ENCODE peak calls at places on chromosome 22, in four cellular contexts. J is HEK293T, M is K562, K is HepG2. A is an unnamed sample.

GRCh38 chr22:20992056-20992442 is 9.9 kb downstream of the THAP7 start:
- DNase-seq in J (no peak), M (no peak), K (no peak), A (no peak)

GRCh38 chr22:37551981-37552380 is 8.3 kb upstream of the CDC42EP1 start:
- DNase-seq in J (no peak), M (no peak), K (no peak), A (no peak)

GRCh38 chr22:22196018-22196533 is 48.5 kb upstream of the VPREB1 start:
- DNase-seq in J (no peak), M (no peak), K (no peak), A (no peak)

GRCh38 chr22:37848587-37849088 is 581 bp upstream of the EIF3L start:
- DNase-seq in J (peak; percentile 47), M (peak; percentile 39), K (peak; percentile 53), A (no peak)

GRCh38 chr22:18970948-18971315 is 34.8 kb upstream of the PRODH start:
- DNase-seq in J (no peak), M (no peak), K (no peak), A (peak; percentile 32)

GRCh38 chr22:37747090-37747714 is 50.4 kb downstream of the TRIOBP start:
- DNase-seq in J (no peak), M (no peak), K (no peak), A (no peak)

GRCh38 chr22:19873138-19873959 is 18.7 kb upstream of the GNB1L start:
- DNase-seq in J (no peak), M (no peak), K (no peak), A (no peak)

GRCh38 chr22:38111941-38112355 is 1.5 kb upstream of the BAIAP2L2 start:
- DNase-seq in J (no peak), M (no peak), K (peak; percentile 39), A (no peak)

GRCh38 chr22:29003975-29004646 is 57.5 kb downstream of the C22orf31 start:
- DNase-seq in J (peak; percentile 53), M (no peak), K (peak; percentile 43), A (peak; percentile 35)

GRCh38 chr22:29755889-29756288 is 10.9 kb downstream of the ZMAT5 start:
- DNase-seq in J (no peak), M (no peak), K (no peak), A (no peak)

GRCh38 chr22:41696714-41697113 is 2.6 kb upstream of the MEI1 start:
- DNase-seq in J (no peak), M (no peak), K (no peak), A (no peak)

GRCh38 chr22:32337015-32337414 is 20.7 kb upstream of the RFPL3 start:
- DNase-seq in J (no peak), M (no peak), K (no peak), A (no peak)

GRCh38 chr22:21797444-21798221 is 62.0 kb upstream of the YPEL1 start:
- DNase-seq in J (no peak), M (no peak), K (no peak), A (no peak)

GRCh38 chr22:19576460-19577421 is 52.5 kb upstream of the CLDN5 start:
- DNase-seq in J (peak; percentile 58), M (peak; percentile 86), K (no peak), A (no peak)

GRCh38 chr22:45708145-45708544 is 36.5 kb downstream of the ATXN10 start:
- DNase-seq in J (no peak), M (no peak), K (no peak), A (no peak)

GRCh38 chr22:45709004-45709739 is 37.5 kb downstream of the ATXN10 start:
- DNase-seq in J (peak; percentile 17), M (no peak), K (peak; percentile 59), A (no peak)

GRCh38 chr22:45707605-45708004 is 36.0 kb downstream of the ATXN10 start:
- DNase-seq in J (no peak), M (no peak), K (no peak), A (no peak)

GRCh38 chr22:45710469-45710868 is 38.8 kb downstream of the ATXN10 start:
- DNase-seq in J (no peak), M (no peak), K (no peak), A (no peak)

DNA sequence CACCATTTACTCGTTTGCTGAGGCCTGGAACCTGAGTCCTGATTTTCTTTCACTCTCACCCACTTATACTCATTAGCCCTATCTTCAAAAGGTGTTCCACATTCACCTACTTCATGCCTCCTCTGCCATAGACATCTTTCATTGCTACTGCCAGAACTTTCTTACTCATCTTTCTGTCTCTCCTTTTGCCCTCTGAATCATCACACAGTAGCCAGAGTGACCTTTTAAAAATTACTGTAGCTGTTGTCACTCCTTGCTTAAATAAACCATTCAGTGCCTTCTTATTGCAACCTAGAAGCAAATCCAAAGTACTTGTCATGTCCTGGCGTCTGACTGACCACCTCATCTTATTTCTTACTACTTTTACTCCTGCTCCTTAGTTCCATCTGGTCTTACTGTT is 38.2 kb downstream of the ATXN10 start:
- DNase-seq in J (no peak), M (no peak), K (no peak), A (no peak)
- TF ChIP-seq ELF4 in J (no peak), M (no peak), K (no peak), A (no peak)

GRCh38 chr22:27195516-27195915 is 538.1 kb downstream of the MIAT start:
- DNase-seq in J (no peak), M (no peak), K (no peak), A (no peak)

GRCh38 chr22:27193636-27194035 is 536.2 kb downstream of the MIAT start:
- DNase-seq in J (no peak), M (no peak), K (no peak), A (no peak)

GRCh38 chr22:27195104-27195503 is 537.7 kb downstream of the MIAT start:
- DNase-seq in J (no peak), M (no peak), K (no peak), A (no peak)

GRCh38 chr22:27193215-27193614 is 535.8 kb downstream of the MIAT start:
- DNase-seq in J (no peak), M (no peak), K (no peak), A (no peak)

DNA sequence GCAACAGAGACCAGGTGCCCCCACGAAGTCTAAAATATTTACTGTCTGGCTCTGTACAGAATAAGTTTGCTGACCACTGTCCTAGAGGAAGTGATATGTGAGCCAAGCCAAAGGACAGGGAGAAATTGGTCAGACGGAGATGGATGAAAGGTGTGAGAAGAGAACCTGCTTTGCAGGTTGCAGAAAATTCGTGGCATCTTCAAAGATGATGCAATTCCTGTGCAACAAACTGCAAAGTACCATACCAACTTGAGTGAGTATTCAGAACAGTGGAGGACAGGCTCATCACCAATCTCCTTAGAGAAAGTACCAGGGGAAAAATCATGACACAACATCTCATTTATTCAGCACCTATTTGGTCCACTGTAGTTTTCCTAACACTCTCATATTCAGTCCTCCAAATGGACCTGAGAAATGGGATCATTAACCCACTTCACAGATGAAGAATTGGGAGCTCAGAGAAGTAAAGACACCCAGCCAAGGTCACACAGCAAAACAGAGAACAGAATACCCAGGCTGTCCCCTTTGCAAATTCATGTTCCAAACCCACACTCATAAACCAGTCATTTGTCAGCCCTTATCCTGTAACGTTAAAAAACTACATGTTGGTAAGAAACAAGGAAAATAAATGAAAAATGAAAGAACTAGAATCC is 536.8 kb downstream of the MIAT start:
- DNase-seq in J (no peak), M (no peak), K (no peak), A (no peak)
- TF ChIP-seq ELF4 in J (no peak), M (no peak), K (no peak), A (no peak)

GRCh38 chr22:23826510-23827350 is 12.1 kb downstream of the DERL3 start:
- DNase-seq in J (no peak), M (no peak), K (no peak), A (no peak)

GRCh38 chr22:23827351-23827995 is 11.3 kb downstream of the DERL3 start:
- DNase-seq in J (no peak), M (no peak), K (no peak), A (no peak)

GRCh38 chr22:23823331-23823791 is 15.4 kb downstream of the DERL3 start:
- DNase-seq in J (no peak), M (no peak), K (no peak), A (no peak)

GRCh38 chr22:23824476-23825245 is 14.1 kb downstream of the DERL3 start:
- DNase-seq in J (no peak), M (no peak), K (no peak), A (no peak)

DNA sequence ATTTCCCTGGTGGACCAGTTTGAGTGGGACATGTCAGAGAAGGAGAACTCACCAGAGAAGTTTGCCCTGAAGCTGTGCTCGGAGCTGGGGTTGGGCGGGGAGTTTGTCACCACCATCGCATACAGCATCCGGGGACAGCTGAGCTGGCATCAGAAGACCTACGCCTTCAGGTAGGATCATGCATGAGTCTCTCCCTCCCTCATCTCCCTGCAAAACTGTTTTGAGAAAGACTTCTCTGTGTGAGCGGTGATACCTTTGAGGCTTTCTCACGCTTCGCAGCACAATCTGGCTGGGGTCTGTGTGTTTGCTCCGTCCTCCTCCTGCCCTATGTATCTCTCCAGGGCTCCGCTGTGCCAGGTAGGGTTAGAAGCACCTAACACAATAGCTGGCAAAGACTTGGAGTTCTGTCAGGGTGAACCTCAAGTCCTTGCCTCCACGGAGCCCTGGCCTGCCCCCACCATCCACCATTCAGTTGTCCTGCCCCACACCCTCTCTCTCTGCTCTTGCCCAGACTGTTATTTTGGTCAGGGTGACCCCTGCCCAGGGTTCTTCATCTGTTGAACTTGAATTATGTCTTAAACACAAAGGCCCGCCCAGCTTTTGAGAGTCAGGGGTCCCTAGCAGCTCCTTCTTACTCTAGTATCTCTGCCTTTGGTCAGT is 13.4 kb downstream of the DERL3 start:
- DNase-seq in J (no peak), M (no peak), K (no peak), A (no peak)
- TF ChIP-seq ELF4 in J (no peak), M (no peak), K (no peak), A (no peak)

GRCh38 chr22:17228725-17229126 is 9.5 kb upstream of the ADA2 start:
- DNase-seq in J (no peak), M (no peak), K (peak; percentile 60), A (no peak)
- TF ChIP-seq ELF4 in J (no peak), M (no peak), K (no peak), A (no peak)

GRCh38 chr22:43996170-43996980 is 27.7 kb upstream of the PARVB start:
- DNase-seq in J (no peak), M (no peak), K (no peak), A (no peak)
- TF ChIP-seq ELF4 in J (no peak), M (no peak), K (no peak), A (no peak)

DNA sequence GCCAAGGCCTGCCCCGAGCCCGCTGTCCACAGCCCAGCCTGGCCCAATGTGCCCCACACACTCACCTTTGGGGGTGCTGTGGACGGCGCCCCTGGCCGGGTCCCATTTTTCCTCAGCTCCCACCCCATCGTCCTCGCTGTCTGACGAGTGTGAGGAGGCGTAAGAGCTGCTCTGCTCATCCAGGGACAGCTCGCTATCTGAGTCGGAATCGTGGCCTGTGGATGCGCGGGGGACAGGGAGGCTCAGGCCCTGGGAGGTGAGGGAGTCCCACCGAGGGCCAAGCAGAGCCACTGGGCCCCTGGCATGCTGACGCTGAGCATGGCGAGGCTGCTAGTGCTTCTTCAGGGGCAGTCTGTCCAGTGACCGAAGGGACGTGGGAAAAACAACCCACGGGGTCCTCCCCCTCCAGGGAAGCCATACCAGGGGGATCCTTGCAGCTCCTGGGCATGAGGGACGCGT is 29.7 kb downstream of the TRMU start:
- DNase-seq in J (no peak), M (no peak), K (no peak), A (no peak)
- TF ChIP-seq ELF4 in J (no peak), M (no peak), K (no peak), A (no peak)

GRCh38 chr22:49968313-49968830 is 7.8 kb downstream of the PIM3 start:
- DNase-seq in J (no peak), M (no peak), K (no peak), A (no peak)

GRCh38 chr22:49968831-49969661 is 8.5 kb downstream of the PIM3 start:
- DNase-seq in J (no peak), M (no peak), K (no peak), A (no peak)

GRCh38 chr22:49971232-49972162 is 10.9 kb downstream of the PIM3 start:
- DNase-seq in J (no peak), M (peak; percentile 78), K (no peak), A (peak; percentile 44)

GRCh38 chr22:49970528-49971231 is 10.1 kb downstream of the PIM3 start:
- DNase-seq in J (peak; percentile 60), M (peak; percentile 87), K (peak; percentile 97), A (peak; percentile 64)

GRCh38 chr22:49969751-49970527 is 9.4 kb downstream of the PIM3 start:
- DNase-seq in J (no peak), M (no peak), K (no peak), A (no peak)
- TF ChIP-seq ELF4 in J (no peak), M (no peak), K (no peak), A (no peak)

A was measured in WTC11.